ENCODE peak calls at places on chromosome 5, in seven cellular contexts. One of them, this sample, is unnamed.

GRCh38 chr5:16140944-16141343 is 38.6 kb downstream of the MARCHF11 start:
- DNase-seq in GM23248: no peak
- DNase-seq in mammary epithelial cell: no peak
- DNase-seq in neural progenitor cell: no peak
- DNase-seq in PC-3: no peak
- DNase-seq in PC-9: no peak
- DNase-seq in DND-41: peak; percentile 45
- DNase-seq in this sample: no peak

GRCh38 chr5:40442346-40442745 is 237.4 kb upstream of the PTGER4 start:
- DNase-seq in PC-9: peak; percentile 48
- DNase-seq in PC-3: peak; percentile 12
- DNase-seq in GM23248: peak; percentile 41
- DNase-seq in neural progenitor cell: no peak
- DNase-seq in mammary epithelial cell: no peak
- DNase-seq in DND-41: no peak
- DNase-seq in this sample: peak; percentile 43

GRCh38 chr5:80083115-80083890 is 48.2 kb downstream of the THBS4 start:
- DNase-seq in PC-9: peak; percentile 72
- DNase-seq in mammary epithelial cell: peak; percentile 52
- DNase-seq in GM23248: peak; percentile 94
- DNase-seq in DND-41: peak; percentile 12
- DNase-seq in PC-3: peak; percentile 76
- DNase-seq in neural progenitor cell: peak; percentile 87
- DNase-seq in this sample: peak; percentile 76

GRCh38 chr5:169133500-169133899 is 167.4 kb downstream of the SLIT3 start:
- DNase-seq in DND-41: no peak
- DNase-seq in GM23248: no peak
- DNase-seq in PC-3: no peak
- DNase-seq in neural progenitor cell: no peak
- DNase-seq in PC-9: no peak
- DNase-seq in mammary epithelial cell: no peak
- DNase-seq in this sample: no peak

GRCh38 chr5:53340956-53341750 is 139.3 kb upstream of the FST start:
- DNase-seq in GM23248: no peak
- DNase-seq in PC-3: no peak
- DNase-seq in neural progenitor cell: no peak
- DNase-seq in mammary epithelial cell: no peak
- DNase-seq in PC-9: no peak
- DNase-seq in DND-41: no peak
- DNase-seq in this sample: no peak

GRCh38 chr5:7857918-7858632 is 7.1 kb upstream of the CFAP90 start:
- DNase-seq in GM23248: no peak
- DNase-seq in mammary epithelial cell: no peak
- DNase-seq in PC-9: no peak
- DNase-seq in DND-41: no peak
- DNase-seq in PC-3: no peak
- DNase-seq in neural progenitor cell: no peak
- DNase-seq in this sample: no peak

GRCh38 chr5:172877496-172878260 is 43.6 kb downstream of the ERGIC1 start:
- DNase-seq in GM23248: no peak
- DNase-seq in neural progenitor cell: no peak
- DNase-seq in DND-41: no peak
- DNase-seq in PC-9: no peak
- DNase-seq in mammary epithelial cell: no peak
- DNase-seq in PC-3: no peak
- DNase-seq in this sample: no peak

GRCh38 chr5:112784726-112785125 is 47.0 kb downstream of the APC start:
- DNase-seq in PC-9: no peak
- DNase-seq in DND-41: no peak
- DNase-seq in neural progenitor cell: no peak
- DNase-seq in mammary epithelial cell: no peak
- DNase-seq in GM23248: peak; percentile 20
- DNase-seq in PC-3: no peak
- DNase-seq in this sample: peak; percentile 29

GRCh38 chr5:43348207-43348606 is 35.0 kb upstream of the HMGCS1 start:
- DNase-seq in GM23248: no peak
- DNase-seq in PC-9: no peak
- DNase-seq in PC-3: no peak
- DNase-seq in DND-41: no peak
- DNase-seq in mammary epithelial cell: no peak
- DNase-seq in neural progenitor cell: no peak
- DNase-seq in this sample: no peak

GRCh38 chr5:32182463-32183081 is 8.5 kb upstream of the GOLPH3 start:
- DNase-seq in GM23248: no peak
- DNase-seq in PC-3: no peak
- DNase-seq in mammary epithelial cell: no peak
- DNase-seq in PC-9: no peak
- DNase-seq in neural progenitor cell: no peak
- DNase-seq in DND-41: no peak
- DNase-seq in this sample: no peak

GRCh38 chr5:117094114-117094815 is 519.6 kb upstream of the SEMA6A start:
- DNase-seq in DND-41: no peak
- DNase-seq in neural progenitor cell: no peak
- DNase-seq in mammary epithelial cell: no peak
- DNase-seq in GM23248: no peak
- DNase-seq in PC-9: no peak
- DNase-seq in PC-3: no peak
- DNase-seq in this sample: no peak

GRCh38 chr5:151449288-151449687 is 1.9 kb downstream of the SLC36A1 start:
- DNase-seq in GM23248: no peak
- DNase-seq in neural progenitor cell: peak; percentile 31
- DNase-seq in PC-3: no peak
- DNase-seq in DND-41: no peak
- DNase-seq in PC-9: no peak
- DNase-seq in mammary epithelial cell: no peak
- DNase-seq in this sample: no peak

GRCh38 chr5:10592598-10592997 is 28.7 kb downstream of the ANKRD33B start:
- DNase-seq in DND-41: peak; percentile 74
- DNase-seq in PC-9: no peak
- DNase-seq in GM23248: no peak
- DNase-seq in mammary epithelial cell: no peak
- DNase-seq in PC-3: no peak
- DNase-seq in neural progenitor cell: no peak
- DNase-seq in this sample: no peak

GRCh38 chr5:141100243-141100805 is at the start of gene PCDHB3:
- DNase-seq in PC-9: no peak
- DNase-seq in mammary epithelial cell: peak; percentile 48
- DNase-seq in GM23248: peak; percentile 79
- DNase-seq in PC-3: no peak
- DNase-seq in neural progenitor cell: no peak
- DNase-seq in DND-41: peak; percentile 28
- DNase-seq in this sample: peak; percentile 26

DNA sequence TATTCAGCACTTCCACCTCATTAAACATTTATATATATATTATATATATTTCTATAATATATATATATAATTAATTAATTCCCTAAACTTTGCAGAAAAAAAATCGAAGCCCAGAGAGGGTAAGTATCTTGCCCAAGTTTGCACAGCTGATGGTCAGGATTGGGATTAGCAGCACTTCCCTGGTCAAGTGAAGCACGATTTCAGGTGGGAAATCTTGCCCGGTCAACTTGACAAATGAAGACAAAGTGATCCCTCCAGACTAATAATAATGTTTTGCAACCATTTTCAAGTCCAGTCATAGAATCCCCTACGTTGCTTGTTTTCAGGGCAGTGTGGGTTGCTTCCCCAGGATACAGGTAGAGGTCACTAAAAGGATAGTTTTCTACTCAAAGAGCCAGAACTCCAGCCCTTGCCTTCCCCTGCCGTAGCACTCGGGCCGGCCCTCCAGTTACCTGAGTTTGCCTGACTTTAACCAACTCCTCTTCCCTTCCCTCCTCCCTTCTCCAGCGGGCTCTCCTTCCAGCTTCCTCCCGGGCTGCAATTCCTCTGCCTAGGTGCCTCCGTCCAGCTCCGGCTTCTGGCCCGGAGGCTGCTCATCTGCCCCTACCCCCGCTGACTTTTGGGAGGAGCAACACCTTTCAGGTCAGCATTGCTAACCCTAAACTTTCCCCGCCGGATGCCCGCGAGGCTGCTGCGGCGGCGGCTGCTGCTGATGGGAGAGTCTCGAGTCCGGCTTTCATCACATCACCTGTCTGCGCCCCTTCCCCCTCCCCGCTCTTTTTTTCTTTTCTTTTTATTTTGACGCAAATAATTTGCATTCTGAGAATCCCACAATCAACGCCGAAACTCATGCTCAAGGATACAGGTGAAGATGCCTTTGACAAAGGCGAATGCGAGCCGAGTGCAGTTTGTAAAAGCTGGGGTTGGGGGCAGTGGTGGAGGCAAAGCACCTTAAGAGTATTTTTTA is 928 bp downstream of the PRLR start:
- DNase-seq in PC-3: peak; percentile 61
- DNase-seq in neural progenitor cell: peak; percentile 71
- DNase-seq in mammary epithelial cell: peak; percentile 9
- DNase-seq in PC-9: no peak
- DNase-seq in DND-41: no peak
- DNase-seq in GM23248: peak; percentile 10
- DNase-seq in this sample: no peak
- TF ChIP-seq EZH2 in PC-3: peak; percentile 92
- TF ChIP-seq EZH2 in neural progenitor cell: peak; percentile 72
- TF ChIP-seq EZH2 in mammary epithelial cell: no peak
- TF ChIP-seq EZH2 in PC-9: no peak
- TF ChIP-seq EZH2 in DND-41: no peak
- TF ChIP-seq EZH2 in GM23248: peak; percentile 64
- TF ChIP-seq EZH2 in this sample: no peak

GRCh38 chr5:27240791-27241190 is 202.4 kb upstream of the CDH9 start:
- DNase-seq in PC-9: no peak
- DNase-seq in GM23248: no peak
- DNase-seq in PC-3: no peak
- DNase-seq in mammary epithelial cell: no peak
- DNase-seq in DND-41: no peak
- DNase-seq in neural progenitor cell: no peak
- DNase-seq in this sample: peak; percentile 40

GRCh38 chr5:27241564-27242257 is 203.3 kb upstream of the CDH9 start:
- DNase-seq in PC-9: peak; percentile 78
- DNase-seq in GM23248: peak; percentile 91
- DNase-seq in mammary epithelial cell: peak; percentile 95
- DNase-seq in neural progenitor cell: no peak
- DNase-seq in PC-3: peak; percentile 92
- DNase-seq in DND-41: no peak
- DNase-seq in this sample: peak; percentile 98

DNA sequence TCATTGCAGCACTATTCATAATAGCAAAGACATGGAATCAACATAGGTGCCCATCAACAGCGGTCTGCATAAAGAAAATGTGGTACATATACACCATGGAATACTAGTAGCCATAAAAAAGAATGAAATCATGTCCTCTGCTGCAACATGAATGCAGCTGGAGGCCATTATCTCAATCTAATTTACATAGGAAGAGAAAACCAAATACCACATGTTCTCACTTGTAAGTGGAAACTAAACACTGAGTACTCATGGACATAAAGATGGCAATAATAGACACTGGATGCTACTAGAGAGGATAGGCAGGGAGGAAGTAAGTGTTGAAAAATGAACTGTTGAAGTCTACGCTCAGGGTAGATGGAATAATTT is 203.9 kb upstream of the CDH9 start:
- DNase-seq in mammary epithelial cell: no peak
- DNase-seq in PC-9: no peak
- DNase-seq in neural progenitor cell: no peak
- DNase-seq in DND-41: no peak
- DNase-seq in GM23248: peak; percentile 40
- DNase-seq in PC-3: no peak
- DNase-seq in this sample: no peak
- H3K27ac ChIP-seq in mammary epithelial cell: peak overlapping the region; percentile 82
- H3K27ac ChIP-seq in PC-9: peak overlapping the region; percentile 25
- H3K27ac ChIP-seq in neural progenitor cell: no peak overlapping the region
- H3K27ac ChIP-seq in DND-41: no peak overlapping the region
- H3K27ac ChIP-seq in GM23248: peak overlapping the region; percentile 47
- H3K27ac ChIP-seq in PC-3: peak overlapping the region; percentile 50
- H3K27ac ChIP-seq in this sample: no peak overlapping the region

GRCh38 chr5:145980718-145981117 is 44.3 kb downstream of the SH3RF2 start:
- DNase-seq in neural progenitor cell: no peak
- DNase-seq in PC-3: no peak
- DNase-seq in DND-41: no peak
- DNase-seq in PC-9: no peak
- DNase-seq in GM23248: no peak
- DNase-seq in mammary epithelial cell: no peak
- DNase-seq in this sample: no peak

GRCh38 chr5:145984072-145984471 is 47.7 kb downstream of the SH3RF2 start:
- DNase-seq in DND-41: no peak
- DNase-seq in PC-3: peak; percentile 30
- DNase-seq in PC-9: no peak
- DNase-seq in mammary epithelial cell: no peak
- DNase-seq in GM23248: no peak
- DNase-seq in neural progenitor cell: no peak
- DNase-seq in this sample: no peak

GRCh38 chr5:145981612-145982571 is 45.5 kb downstream of the SH3RF2 start:
- DNase-seq in GM23248: no peak
- DNase-seq in DND-41: no peak
- DNase-seq in PC-9: peak; percentile 89
- DNase-seq in neural progenitor cell: no peak
- DNase-seq in PC-3: peak; percentile 83
- DNase-seq in mammary epithelial cell: peak; percentile 30
- DNase-seq in this sample: no peak

GRCh38 chr5:145983461-145983860 is 47.1 kb downstream of the SH3RF2 start:
- DNase-seq in DND-41: no peak
- DNase-seq in neural progenitor cell: no peak
- DNase-seq in mammary epithelial cell: no peak
- DNase-seq in GM23248: no peak
- DNase-seq in PC-9: no peak
- DNase-seq in PC-3: no peak
- DNase-seq in this sample: no peak

GRCh38 chr5:145982572-145983314 is 46.4 kb downstream of the SH3RF2 start:
- DNase-seq in DND-41: no peak
- DNase-seq in PC-3: peak; percentile 20
- DNase-seq in GM23248: no peak
- DNase-seq in mammary epithelial cell: no peak
- DNase-seq in neural progenitor cell: no peak
- DNase-seq in PC-9: no peak
- DNase-seq in this sample: peak; percentile 44
- TF ChIP-seq EZH2 in DND-41: no peak
- TF ChIP-seq EZH2 in PC-3: no peak
- TF ChIP-seq EZH2 in GM23248: no peak
- TF ChIP-seq EZH2 in mammary epithelial cell: no peak
- TF ChIP-seq EZH2 in neural progenitor cell: no peak
- TF ChIP-seq EZH2 in PC-9: no peak
- TF ChIP-seq EZH2 in this sample: no peak

DNA sequence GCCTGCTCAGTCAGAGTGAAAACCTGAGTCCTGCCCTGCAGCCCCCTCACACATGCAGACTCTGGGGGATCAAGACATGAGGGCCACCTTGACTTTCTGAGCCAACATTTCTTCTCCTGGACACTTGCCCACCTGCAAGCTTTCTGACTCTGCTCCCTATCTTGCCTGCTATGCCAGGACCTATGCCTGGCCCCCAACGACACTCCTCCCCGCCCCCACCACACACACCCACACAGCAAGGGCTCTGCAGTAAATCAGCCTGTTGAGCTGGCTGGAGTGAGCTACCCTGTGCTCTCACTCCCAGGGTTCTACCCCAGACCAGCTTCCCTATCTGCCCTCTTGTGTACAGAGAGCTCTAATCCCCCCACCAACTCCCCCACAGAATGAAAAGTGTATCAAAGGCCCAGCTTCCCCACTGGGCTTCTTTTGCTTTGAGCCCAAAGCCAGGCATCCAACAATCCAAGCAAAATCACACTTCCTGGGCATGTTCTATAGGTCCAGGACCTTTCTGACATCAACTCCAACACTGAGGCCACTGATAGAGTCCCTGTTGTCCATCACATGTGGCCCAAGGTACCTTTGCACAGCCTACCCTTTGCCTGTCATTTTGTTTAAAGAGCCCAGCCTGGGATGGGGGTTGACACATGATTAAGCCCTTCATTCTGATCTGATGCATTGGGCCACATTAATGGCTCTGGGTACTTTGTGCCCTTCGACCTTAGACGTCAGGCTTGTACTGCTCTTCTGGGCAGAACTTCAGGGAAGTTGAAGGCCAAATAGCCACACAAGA is 7.2 kb downstream of the PDLIM4 start:
- DNase-seq in PC-3: no peak
- DNase-seq in DND-41: no peak
- DNase-seq in GM23248: peak; percentile 40
- DNase-seq in neural progenitor cell: no peak
- DNase-seq in PC-9: no peak
- DNase-seq in mammary epithelial cell: no peak
- DNase-seq in this sample: no peak
- H3K27ac ChIP-seq in PC-3: peak overlapping the region; percentile 84
- H3K27ac ChIP-seq in DND-41: no peak overlapping the region
- H3K27ac ChIP-seq in GM23248: peak overlapping the region; percentile 93
- H3K27ac ChIP-seq in neural progenitor cell: no peak overlapping the region
- H3K27ac ChIP-seq in PC-9: peak overlapping the region; percentile 43
- H3K27ac ChIP-seq in mammary epithelial cell: peak overlapping the region; percentile 94
- H3K27ac ChIP-seq in this sample: peak overlapping the region; percentile 98